ENCODE peak calls at places on chromosome 6, in seven cellular contexts. T, W, J, A, M, P and K are unnamed samples. For H3K4me1, the result is how much of the 10 kb centered on the place peaks cover.

GRCh38 chr6:134097114-134097707 is 44.8 kb upstream of the SLC2A12 start:
- DNase-seq in M (peak), P (peak), T (peak), J (no peak), W (peak), A (peak), K (no peak)

GRCh38 chr6:80457044-80457933 is 350.8 kb downstream of the BCKDHB start:
- DNase-seq in A (peak), J (peak), M (peak), T (no peak), W (no peak), P (peak), K (peak)

GRCh38 chr6:7367408-7367807 is 22.1 kb downstream of the CAGE1 start:
- DNase-seq in A (no peak), M (no peak), P (no peak), T (no peak), J (no peak), W (no peak), K (no peak)

GRCh38 chr6:130863415-130864230 is 36.4 kb downstream of the SMLR1 start:
- DNase-seq in M (no peak), P (no peak), T (no peak), W (no peak), J (no peak), A (no peak), K (no peak)

GRCh38 chr6:162099685-162100084 is 627.9 kb downstream of the PRKN start:
- DNase-seq in M (no peak), T (peak), A (no peak), J (no peak), W (no peak), P (no peak), K (peak)

GRCh38 chr6:146546440-146546839 is 2.8 kb downstream of the RAB32 start:
- DNase-seq in P (no peak), J (no peak), M (no peak), T (peak), W (no peak), A (no peak), K (no peak)

GRCh38 chr6:107488875-107489635 is 862 bp upstream of the SOBP start:
- DNase-seq in A (peak), T (peak), M (peak), J (peak), P (peak), W (no peak), K (peak)

GRCh38 chr6:158290040-158290439 is 22.2 kb upstream of the TULP4 start:
- DNase-seq in J (no peak), A (no peak), M (no peak), P (no peak), W (no peak), T (no peak), K (no peak)

GRCh38 chr6:105485456-105485855 is 82.6 kb upstream of the PREP start:
- DNase-seq in W (no peak), M (peak), A (no peak), P (no peak), T (no peak), J (no peak), K (no peak)

GRCh38 chr6:54192993-54193392 is 81.8 kb downstream of the MLIP start:
- DNase-seq in W (no peak), J (no peak), P (no peak), A (no peak), M (no peak), T (no peak), K (no peak)

GRCh38 chr6:143555071-143555492 is 43.6 kb upstream of the FUCA2 start:
- DNase-seq in M (no peak), T (no peak), P (no peak), A (no peak), J (no peak), W (no peak), K (no peak)

GRCh38 chr6:38039497-38039896 is 220.0 kb downstream of the ZFAND3 start:
- DNase-seq in M (no peak), W (no peak), J (no peak), A (no peak), T (no peak), P (no peak), K (no peak)

GRCh38 chr6:139710578-139710977 is 336.1 kb upstream of the CITED2 start:
- DNase-seq in W (no peak), A (no peak), M (no peak), T (no peak), P (no peak), J (no peak), K (no peak)

GRCh38 chr6:26232950-26233607 is 131.9 kb upstream of the BTN3A2 start:
- DNase-seq in T (no peak), P (no peak), M (no peak), W (no peak), J (no peak), A (no peak), K (no peak)

GRCh38 chr6:61809004-61809595 is 476.9 kb downstream of the KHDRBS2 start:
- DNase-seq in T (peak), M (no peak), P (no peak), A (no peak), W (no peak), J (no peak), K (no peak)

GRCh38 chr6:63802606-63803206 is 167.1 kb downstream of the PHF3 start:
- DNase-seq in W (no peak), J (no peak), T (no peak), A (no peak), M (no peak), P (no peak), K (no peak)

GRCh38 chr6:54377776-54378175 is 69.5 kb downstream of the TINAG start:
- DNase-seq in A (no peak), W (no peak), J (no peak), P (no peak), M (no peak), T (no peak), K (no peak)

GRCh38 chr6:110387986-110388385 is 27.4 kb downstream of the DDO start:
- DNase-seq in M (no peak), P (no peak), A (no peak), W (no peak), J (no peak), T (no peak), K (no peak)

GRCh38 chr6:157323114-157323923 is at the start of gene TMEM242:
- DNase-seq in W (peak), P (peak), A (peak), T (peak), J (peak), M (peak), K (peak)

GRCh38 chr6:25202505-25202904 is 76.7 kb upstream of the CARMIL1 start:
- DNase-seq in J (no peak), T (no peak), W (no peak), P (no peak), A (no peak), M (no peak), K (no peak)

GRCh38 chr6:836276-836853 is 143.4 kb upstream of the EXOC2 start:
- DNase-seq in A (no peak), W (no peak), T (peak), P (no peak), M (no peak), J (no peak), K (no peak)

GRCh38 chr6:74117113-74117512 is 421.1 kb downstream of the CD109 start:
- DNase-seq in W (no peak), M (no peak), J (no peak), A (no peak), P (no peak), T (no peak), K (no peak)

GRCh38 chr6:22366214-22366613 is 69.4 kb upstream of the PRL start:
- DNase-seq in J (no peak), M (no peak), W (no peak), T (no peak), P (no peak), A (no peak), K (no peak)

GRCh38 chr6:26555505-26556262 is 17.5 kb downstream of the HMGN4 start:
- DNase-seq in T (no peak), J (no peak), A (no peak), P (no peak), W (no peak), M (no peak), K (no peak)

GRCh38 chr6:82033631-82034211 is 213.8 kb downstream of the IBTK start:
- DNase-seq in W (no peak), P (no peak), M (peak), J (peak), A (no peak), T (no peak), K (peak)

GRCh38 chr6:5302995-5303622 is 41.8 kb downstream of the FARS2 start:
- DNase-seq in P (peak), M (peak), T (peak), A (peak), J (no peak), W (peak), K (no peak)

GRCh38 chr6:19035454-19035853 is 648.3 kb downstream of the RNF144B start:
- DNase-seq in T (no peak), P (no peak), J (no peak), A (no peak), M (no peak), W (no peak), K (no peak)

GRCh38 chr6:89669002-89669401 is 30.5 kb upstream of the LYRM2 start:
- DNase-seq in T (no peak), A (no peak), W (no peak), M (no peak), P (no peak), J (no peak), K (no peak)

GRCh38 chr6:128479991-128480390 is 40.4 kb downstream of the PTPRK start:
- DNase-seq in A (no peak), W (no peak), M (no peak), P (no peak), T (no peak), J (no peak), K (no peak)

GRCh38 chr6:25169551-25170335 is 109.4 kb upstream of the CARMIL1 start:
- DNase-seq in W (no peak), T (no peak), A (no peak), M (no peak), P (no peak), J (no peak), K (no peak)

GRCh38 chr6:108948252-108948651 is 100.0 kb downstream of the ARMC2 start:
- DNase-seq in A (peak), J (no peak), P (peak), T (no peak), M (no peak), W (no peak), K (peak)

GRCh38 chr6:75081920-75082319 is 123.9 kb downstream of the COL12A1 start:
- DNase-seq in T (no peak), W (no peak), J (no peak), A (no peak), M (no peak), P (no peak), K (no peak)

GRCh38 chr6:15132854-15133670 is 112.8 kb upstream of the JARID2 start:
- DNase-seq in W (no peak), J (no peak), P (no peak), T (peak), A (no peak), M (no peak), K (no peak)

GRCh38 chr6:70668499-70668812 is 773 bp downstream of the SMAP1 start:
- DNase-seq in P (no peak), A (no peak), J (no peak), W (peak), T (peak), M (no peak), K (no peak)

GRCh38 chr6:154341876-154342275 is 14.7 kb downstream of the IPCEF1 start:
- DNase-seq in J (no peak), W (no peak), T (no peak), M (no peak), A (no peak), P (no peak), K (no peak)

GRCh38 chr6:106972500-106972899 is 2.0 kb downstream of the CD24 start:
- DNase-seq in P (no peak), T (peak), J (no peak), W (no peak), M (no peak), A (peak), K (no peak)

GRCh38 chr6:119328254-119328653 is 21.3 kb downstream of the MAN1A1 start:
- DNase-seq in J (no peak), P (no peak), W (no peak), M (no peak), A (no peak), T (no peak), K (no peak)

GRCh38 chr6:40948598-40948997 is 90.4 kb downstream of the UNC5CL start:
- DNase-seq in A (no peak), J (no peak), M (no peak), T (no peak), P (no peak), W (no peak), K (no peak)

DNA sequence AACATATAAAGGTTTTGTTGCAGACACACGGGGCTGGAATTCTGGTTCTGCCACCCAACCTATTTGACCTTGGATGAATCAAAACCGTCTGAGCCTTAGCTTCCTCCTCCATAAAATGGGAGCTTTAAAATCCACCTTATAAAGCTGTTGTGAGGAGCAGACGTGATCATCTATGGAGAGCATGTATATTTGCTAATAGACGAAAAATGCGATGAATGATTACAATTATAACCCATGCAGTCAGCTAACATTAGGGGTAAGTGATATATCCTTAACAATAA is 586 bp upstream of the NUP153 start:
- DNase-seq in W (no peak), A (no peak), P (no peak), M (no peak), J (no peak), T (no peak), K (no peak)
- H3K27ac ChIP-seq in W (peak), A (no peak), P (peak), M (peak), J (peak), T (peak), K (no peak)

DNA sequence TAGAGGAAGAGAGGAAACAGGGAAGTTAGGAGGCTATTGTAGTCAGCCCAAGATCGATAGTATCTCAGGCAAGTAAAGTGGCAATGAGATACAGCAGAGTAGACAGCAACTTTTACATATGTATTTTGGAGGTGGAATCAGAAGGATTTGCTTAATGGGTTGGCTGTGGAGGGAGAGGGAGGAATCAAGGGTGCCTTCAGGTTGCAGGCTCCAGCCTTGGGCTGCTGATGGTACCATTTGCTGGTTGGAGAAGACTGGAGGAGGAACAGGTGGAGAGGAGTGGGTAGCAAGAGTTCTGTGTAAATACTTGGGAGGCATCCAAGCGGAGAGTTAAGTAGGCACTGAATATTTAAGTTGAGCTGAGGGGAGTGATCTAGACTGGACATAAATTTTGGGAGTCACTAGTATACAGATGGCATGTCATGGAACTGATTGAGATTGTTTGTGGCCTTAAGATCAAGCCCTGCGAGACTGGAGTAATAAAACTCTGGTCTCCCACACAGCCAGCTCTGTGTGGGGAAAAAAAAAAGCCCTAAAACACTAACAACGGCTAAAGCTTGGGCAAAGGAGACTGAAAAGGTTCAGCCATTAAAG is 5.3 kb downstream of the BICRAL start:
- DNase-seq in A (no peak), P (no peak), W (no peak), J (no peak), M (no peak), T (no peak), K (no peak)
- H3K4me1 ChIP-seq in A (under half), P (under half), W (under half), J (under half), M (half or more), T (under half), K (under half)

GRCh38 chr6:11514672-11515071 is 22.9 kb upstream of the TMEM170B start:
- DNase-seq in J (no peak), M (no peak), W (no peak), P (no peak), A (no peak), T (no peak), K (no peak)
- H3K4me3 ChIP-seq in J (no peak), M (no peak), W (no peak), P (no peak), A (no peak), T (no peak), K (no peak)

GRCh38 chr6:100892693-100893092 is 11.6 kb upstream of the ASCC3 start:
- DNase-seq in P (no peak), J (no peak), M (no peak), A (no peak), W (no peak), T (no peak), K (no peak)
- H3K27ac ChIP-seq in P (no peak), J (no peak), M (no peak), A (no peak), W (no peak), T (no peak), K (no peak)

DNA sequence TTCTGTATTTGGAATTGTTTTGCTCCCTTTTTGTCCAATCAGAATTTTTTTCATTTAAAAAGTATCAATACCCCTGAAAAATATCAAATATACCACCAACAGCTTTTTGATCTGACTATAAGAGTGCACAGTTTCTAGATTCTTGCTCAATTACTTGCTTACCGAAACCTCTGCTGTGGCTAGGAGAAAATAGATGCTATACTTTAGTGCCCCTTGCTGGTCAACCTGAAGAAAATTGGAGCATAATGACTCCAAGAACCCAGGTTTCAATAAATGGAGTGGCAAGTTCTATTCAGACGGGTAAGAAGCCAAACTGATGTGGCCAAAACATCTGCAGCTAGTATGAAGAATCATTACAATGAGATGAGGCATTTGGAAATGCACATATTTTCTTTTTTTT is 91.4 kb upstream of the SASH1 start:
- DNase-seq in J (no peak), T (no peak), P (no peak), M (no peak), A (no peak), W (no peak), K (no peak)
- H3K4me1 ChIP-seq in J (under half), T (under half), P (under half), M (under half), A (under half), W (under half), K (under half)

GRCh38 chr6:131948692-131949614 is 2.2 kb downstream of the CCN2 start:
- DNase-seq in T (no peak), W (no peak), J (no peak), M (peak), P (no peak), A (no peak), K (peak)

GRCh38 chr6:131949909-131950766 is 1.0 kb downstream of the CCN2 start:
- DNase-seq in P (peak), J (peak), A (peak), M (peak), T (peak), W (no peak), K (peak)

GRCh38 chr6:131949615-131949908 is 1.6 kb downstream of the CCN2 start:
- DNase-seq in W (no peak), T (no peak), J (no peak), A (no peak), M (no peak), P (no peak), K (no peak)

GRCh38 chr6:131951576-131952230 is 531 bp upstream of the CCN2 start:
- DNase-seq in T (no peak), P (no peak), J (no peak), M (no peak), W (no peak), A (no peak), K (no peak)

GRCh38 chr6:131950767-131951575 is at the start of gene CCN2:
- DNase-seq in T (peak), J (peak), P (peak), A (peak), W (no peak), M (peak), K (peak)
- H3K4me3 ChIP-seq in T (peak), J (peak), P (peak), A (peak), W (peak), M (peak), K (peak)

DNA sequence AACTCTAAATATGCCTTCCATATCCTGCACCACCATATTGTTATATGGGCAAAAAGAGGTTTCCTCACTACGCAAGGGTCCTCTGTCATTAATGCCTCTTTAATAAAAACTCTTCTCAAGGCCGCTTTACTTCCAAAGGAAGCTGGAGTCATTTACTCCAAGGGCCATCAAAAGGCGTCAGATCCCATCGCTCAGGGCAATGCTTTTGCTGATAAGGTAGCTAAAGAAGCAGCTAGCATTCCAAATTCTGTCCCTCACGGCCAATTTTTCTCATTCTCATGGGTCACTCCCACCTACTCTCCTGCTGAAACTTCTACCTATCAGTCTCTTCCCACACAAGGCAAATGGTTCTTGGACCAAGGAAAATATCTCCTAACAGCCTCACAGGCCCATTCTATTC is 30.3 kb upstream of the ZBTB22 start:
- DNase-seq in W (no peak), J (no peak), A (no peak), P (no peak), T (no peak), M (no peak), K (no peak)
- H3K27ac ChIP-seq in W (no peak), J (no peak), A (no peak), P (no peak), T (no peak), M (no peak), K (no peak)

GRCh38 chr6:32973144-32973854 is 4.9 kb downstream of the BRD2 start:
- DNase-seq in J (no peak), T (no peak), A (peak), W (peak), P (peak), M (no peak), K (peak)
- H3K4me1 ChIP-seq in J (under half), T (under half), A (under half), W (under half), P (under half), M (under half), K (under half)

GRCh38 chr6:11386726-11387125 is 150.8 kb upstream of the TMEM170B start:
- DNase-seq in P (no peak), T (no peak), J (no peak), A (no peak), M (no peak), W (no peak), K (no peak)
- H3K4me3 ChIP-seq in P (no peak), T (no peak), J (no peak), A (no peak), M (no peak), W (no peak), K (no peak)

GRCh38 chr6:121516331-121516730 is 80.9 kb downstream of the GJA1 start:
- DNase-seq in J (no peak), T (no peak), W (no peak), A (no peak), P (no peak), M (no peak), K (no peak)
- H3K27ac ChIP-seq in J (no peak), T (peak), W (no peak), A (no peak), P (no peak), M (no peak), K (no peak)